ENCODE peak calls at places on chromosomes 1 and 21, in six cellular contexts. J is K562, L is GM12892, K is HepG2, Z is GM12878, B is H1. D is an unnamed sample.

GRCh38 chr1:66182551-66183178 is 351.3 kb upstream of the SGIP1 start:
- DNase-seq in B (no peak), Z (no peak), K (no peak), L (no peak), J (no peak), D (no peak)

GRCh38 chr1:214694769-214695168 is 91.8 kb downstream of the CENPF start:
- DNase-seq in J (no peak), Z (no peak), L (no peak), B (no peak), K (no peak), D (no peak)

GRCh38 chr1:38741341-38741740 is 118.2 kb downstream of the RRAGC start:
- DNase-seq in L (no peak), K (no peak), J (no peak), B (no peak), Z (no peak), D (no peak)

GRCh38 chr1:154240294-154240831 is 19.6 kb downstream of the UBAP2L start:
- DNase-seq in L (no peak), B (no peak), J (no peak), K (no peak), Z (no peak), D (no peak)

GRCh38 chr21:45408271-45408791 is 3.4 kb downstream of the COL18A1 start:
- DNase-seq in B (no peak), L (no peak), Z (no peak), J (no peak), K (no peak), D (no peak)

GRCh38 chr1:67211589-67212563 is 45.6 kb downstream of the IL23R start:
- DNase-seq in B (no peak), Z (no peak), K (peak), J (no peak), L (no peak), D (no peak)

GRCh38 chr1:1393428-1393827 is 5.7 kb downstream of the CCNL2 start:
- DNase-seq in J (peak), L (no peak), Z (no peak), K (no peak), B (no peak), D (no peak)

GRCh38 chr1:227058321-227058751 is 118.2 kb downstream of the COQ8A start:
- DNase-seq in L (no peak), Z (no peak), B (no peak), K (no peak), J (no peak), D (no peak)

GRCh38 chr1:47764461-47765046 is 232.6 kb downstream of the TRABD2B start:
- DNase-seq in L (no peak), K (no peak), Z (no peak), B (no peak), J (no peak), D (no peak)

GRCh38 chr1:201267481-201268229 is 15.7 kb upstream of the PKP1 start:
- DNase-seq in K (no peak), B (no peak), J (no peak), L (no peak), Z (no peak), D (no peak)

GRCh38 chr1:202045699-202046098 is 35.3 kb downstream of the ELF3 start:
- DNase-seq in L (no peak), J (no peak), Z (no peak), K (no peak), B (no peak), D (no peak)

GRCh38 chr1:60908159-60908558 is 174.2 kb upstream of the NFIA start:
- DNase-seq in L (no peak), B (no peak), Z (no peak), J (no peak), K (no peak), D (no peak)

GRCh38 chr1:234638832-234639799 is 29.1 kb upstream of the IRF2BP2 start:
- DNase-seq in Z (no peak), J (no peak), B (no peak), K (peak), L (no peak), D (no peak)

GRCh38 chr1:12343823-12344487 is 114.1 kb downstream of the VPS13D start:
- DNase-seq in Z (peak), J (no peak), K (no peak), B (no peak), L (no peak), D (no peak)

GRCh38 chr1:18530567-18531502 is 50.1 kb downstream of the KLHDC7A start:
- DNase-seq in Z (no peak), J (peak), L (no peak), K (peak), B (peak), D (no peak)

GRCh38 chr21:44618504-44618903 is 6.6 kb downstream of the KRTAP10-8 start:
- DNase-seq in Z (no peak), J (no peak), K (peak), B (peak), L (no peak), D (no peak)

GRCh38 chr1:90000934-90001676 is 6.2 kb downstream of the ZNF326 start:
- DNase-seq in J (peak), Z (no peak), L (no peak), K (no peak), B (no peak), D (no peak)

GRCh38 chr1:94379615-94380014 is 38.6 kb upstream of the ABCD3 start:
- DNase-seq in B (no peak), Z (no peak), L (no peak), K (peak), J (no peak), D (no peak)

GRCh38 chr1:46757256-46757955 is 38.5 kb upstream of the EFCAB14 start:
- DNase-seq in K (no peak), Z (no peak), B (peak), L (no peak), J (no peak), D (no peak)

GRCh38 chr21:34159617-34159883 is 86.2 kb downstream of the MRPS6 start:
- DNase-seq in K (no peak), L (no peak), B (no peak), Z (no peak), J (no peak), D (no peak)

GRCh38 chr21:34154878-34155277 is 81.5 kb downstream of the MRPS6 start:
- DNase-seq in L (no peak), K (no peak), Z (no peak), J (no peak), B (no peak), D (no peak)

GRCh38 chr21:34157456-34158025 is 84.2 kb downstream of the MRPS6 start:
- DNase-seq in B (no peak), L (no peak), Z (no peak), J (no peak), K (no peak), D (no peak)

GRCh38 chr21:34156957-34157356 is 83.6 kb downstream of the MRPS6 start:
- DNase-seq in K (no peak), J (no peak), Z (no peak), L (no peak), B (no peak), D (no peak)

DNA sequence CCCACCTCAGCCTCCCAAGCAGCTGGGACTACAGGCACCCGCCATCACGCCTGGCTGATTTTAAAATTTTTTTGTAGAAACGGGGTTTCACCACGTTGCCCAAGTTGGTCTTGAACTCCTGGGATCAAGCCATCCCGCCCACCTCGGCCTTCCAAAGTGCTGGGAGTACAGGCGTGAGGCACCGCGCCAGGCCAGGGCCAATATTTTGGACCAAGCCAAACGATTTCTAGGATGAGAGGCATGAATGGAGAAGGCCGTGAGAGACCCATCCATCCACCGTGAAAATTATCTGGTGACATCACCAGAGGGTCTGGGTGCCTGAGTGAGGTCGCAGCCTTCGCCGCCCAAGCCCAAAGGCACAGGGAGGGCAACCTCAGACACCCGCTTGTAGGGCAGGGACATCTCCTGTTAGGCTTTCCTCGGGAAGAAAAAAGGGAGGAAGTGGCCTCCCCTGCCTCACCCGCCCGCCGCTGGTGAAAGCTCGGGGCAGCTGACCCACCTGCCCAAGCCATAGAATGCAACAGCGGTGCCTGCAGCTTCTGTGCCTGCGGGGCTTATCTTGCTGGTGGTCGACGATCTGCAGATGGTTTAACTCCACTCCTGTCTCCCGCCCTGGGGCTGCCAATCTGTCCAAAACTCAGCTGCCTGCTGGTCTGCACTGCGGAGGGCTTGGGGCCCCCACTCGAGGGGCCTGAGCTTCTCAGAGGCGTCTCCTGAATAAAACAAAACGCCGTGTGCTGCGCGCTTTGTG is 85.7 kb downstream of the MRPS6 start:
- DNase-seq in J (no peak), L (no peak), Z (no peak), K (no peak), B (no peak), D (no peak)
- TF ChIP-seq TAF1 in J (no peak), L (no peak), Z (no peak), K (no peak), B (no peak), D (no peak)

GRCh38 chr1:236067854-236068454 is 3.1 kb upstream of the NID1 start:
- DNase-seq in B (no peak), Z (no peak), K (no peak), L (no peak), J (no peak), D (no peak)
- TF ChIP-seq POLR2A in B (no peak), Z (no peak), K (no peak), L (no peak), J (no peak), D (no peak)

DNA sequence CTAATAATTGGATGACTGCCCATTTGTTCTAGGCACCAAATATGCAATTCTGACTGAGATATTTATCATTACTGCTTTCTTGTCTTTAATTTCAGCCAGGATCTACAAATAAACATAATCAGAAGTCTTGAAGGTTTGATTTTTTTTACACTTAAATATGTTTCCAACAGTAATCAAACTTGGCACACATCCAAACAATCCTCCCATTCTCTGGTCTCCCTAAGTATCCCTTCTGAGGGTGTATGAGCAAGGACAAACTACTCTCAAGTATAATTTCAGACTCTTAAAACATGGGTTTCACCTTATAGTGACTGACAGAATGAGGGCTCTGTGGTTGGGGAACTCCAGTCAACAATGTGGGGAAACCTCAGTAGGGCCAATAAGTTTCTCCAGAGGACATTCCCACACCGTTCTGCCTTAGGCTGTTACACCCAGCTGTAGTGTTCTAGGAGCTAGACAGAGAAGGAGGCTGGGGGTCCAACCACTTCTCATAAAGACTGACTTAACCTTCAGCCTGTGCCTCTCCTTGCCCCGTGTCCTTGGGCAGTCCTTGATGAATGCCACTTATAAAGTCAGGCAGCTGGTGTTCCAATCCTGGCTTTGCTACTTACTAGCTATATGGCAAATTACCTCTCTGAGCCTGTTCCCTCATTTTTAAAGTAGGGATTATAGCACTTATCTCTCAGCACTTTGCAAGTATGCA is 1.5 kb upstream of the PALMD start:
- DNase-seq in Z (peak), J (peak), L (no peak), K (no peak), B (no peak), D (no peak)
- TF ChIP-seq TAF1 in Z (no peak), J (no peak), L (no peak), K (no peak), B (no peak), D (no peak)

GRCh38 chr1:247078315-247079140 is at the start of gene ZNF670:
- DNase-seq in Z (peak), K (peak), L (peak), B (peak), J (peak), D (peak)
- TF ChIP-seq POLR2A in Z (peak), K (peak), L (peak), B (peak), J (peak), D (peak)

GRCh38 chr1:213244664-213245091 is 193.6 kb downstream of the RPS6KC1 start:
- DNase-seq in J (peak), K (peak), L (no peak), B (no peak), Z (no peak), D (peak)
- TF ChIP-seq TAF1 in J (no peak), K (no peak), L (no peak), B (no peak), Z (no peak), D (no peak)

GRCh38 chr1:151458936-151459330 is 361 bp downstream of the POGZ start:
- DNase-seq in J (peak), L (no peak), K (peak), Z (no peak), B (peak), D (peak)

GRCh38 chr1:151459331-151460046 is at the start of gene POGZ:
- DNase-seq in K (peak), Z (peak), B (peak), L (peak), J (peak), D (peak)

GRCh38 chr1:151455231-151455630 is 4.1 kb downstream of the POGZ start:
- DNase-seq in Z (no peak), B (no peak), K (no peak), J (no peak), L (no peak), D (no peak)

GRCh38 chr1:151455966-151456365 is 3.3 kb downstream of the POGZ start:
- DNase-seq in Z (no peak), K (no peak), J (no peak), L (no peak), B (no peak), D (no peak)

DNA sequence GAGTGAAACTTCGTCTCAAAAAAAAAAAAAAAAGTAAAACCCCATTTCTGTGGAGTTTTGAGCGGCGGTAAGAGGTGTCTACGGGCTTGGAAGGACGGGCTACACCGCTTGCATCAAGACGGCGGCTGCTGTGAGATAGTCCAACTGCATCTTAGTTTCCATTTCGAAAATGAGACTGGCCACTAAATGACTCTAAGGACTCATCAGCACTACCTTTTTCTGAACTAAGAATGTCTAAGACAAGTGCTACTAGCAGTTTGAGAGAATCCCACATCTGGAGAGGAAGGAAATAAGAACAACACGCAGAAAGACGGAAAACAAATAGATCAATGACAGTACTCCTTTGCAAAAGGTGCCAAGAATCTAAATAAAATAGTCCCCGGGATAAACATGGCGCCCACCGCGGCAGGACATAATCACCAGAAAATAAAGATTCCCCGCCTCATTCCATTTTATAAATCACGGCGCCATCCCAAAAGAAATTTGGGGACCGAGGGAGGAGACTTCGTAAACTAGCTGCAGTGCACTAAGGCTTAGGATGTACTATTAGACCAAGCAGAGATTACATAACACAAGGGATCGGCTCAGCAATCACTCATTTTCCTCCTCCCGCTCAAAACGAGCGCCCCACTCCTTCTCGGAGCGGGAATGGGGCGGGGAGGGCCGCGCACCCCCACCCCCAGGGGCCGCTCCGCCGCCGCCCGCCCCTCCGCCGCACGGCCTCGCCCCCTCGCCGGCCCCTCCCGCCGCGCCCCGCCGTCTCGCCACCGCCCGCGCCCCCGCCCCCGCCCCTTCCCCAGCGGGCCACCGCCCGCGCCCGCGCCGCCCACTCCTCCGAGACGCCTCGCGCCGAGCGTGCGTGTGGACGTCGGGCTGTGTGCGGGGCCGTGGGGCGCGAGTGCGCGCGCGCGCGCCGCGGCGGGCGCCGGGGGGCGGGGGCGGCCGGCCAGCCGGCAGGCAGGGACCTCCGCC is 1.1 kb downstream of the POGZ start:
- DNase-seq in K (peak), B (peak), L (peak), Z (peak), J (peak), D (peak)
- TF ChIP-seq POLR2A in K (peak), B (no peak), L (no peak), Z (peak), J (peak), D (no peak)

GRCh38 chr1:210487021-210487420 is 158.3 kb downstream of the HHAT start:
- DNase-seq in L (no peak), B (no peak), Z (no peak), K (no peak), J (no peak), D (no peak)

GRCh38 chr1:210483821-210484220 is 155.1 kb downstream of the HHAT start:
- DNase-seq in K (no peak), J (no peak), L (no peak), Z (no peak), B (no peak), D (no peak)

DNA sequence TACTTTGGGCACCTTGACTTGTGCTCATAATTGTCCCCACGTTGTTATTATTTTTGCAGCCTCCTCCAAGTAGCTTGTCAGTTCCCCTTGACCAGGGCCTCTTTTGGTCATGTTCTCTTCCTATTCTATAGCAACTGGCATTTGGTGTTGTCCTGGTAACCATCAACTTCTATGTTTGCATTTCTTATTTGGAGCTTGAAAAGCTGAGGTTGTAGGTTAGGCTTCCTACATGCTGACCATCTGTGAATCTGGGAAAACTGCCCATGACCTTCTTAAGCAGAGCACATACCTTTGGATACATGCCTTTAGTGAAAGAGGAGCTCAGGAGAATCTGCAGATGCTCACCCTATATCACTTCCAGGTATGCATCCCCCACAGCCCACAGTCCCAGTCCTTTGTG is 160.8 kb downstream of the HHAT start:
- DNase-seq in B (no peak), Z (no peak), J (no peak), L (no peak), K (no peak), D (no peak)
- TF ChIP-seq TAF1 in B (no peak), Z (no peak), J (no peak), L (no peak), K (no peak), D (no peak)

GRCh38 chr1:17436380-17437174 is 2.9 kb downstream of the RCC2 start:
- DNase-seq in J (no peak), Z (no peak), L (no peak), B (no peak), K (no peak), D (no peak)

GRCh38 chr1:17438977-17439249 is 564 bp downstream of the RCC2 start:
- DNase-seq in L (no peak), K (no peak), J (no peak), Z (no peak), B (no peak), D (no peak)

GRCh38 chr1:17437260-17438175 is 2.0 kb downstream of the RCC2 start:
- DNase-seq in K (no peak), Z (no peak), L (peak), J (peak), B (peak), D (peak)

GRCh38 chr1:17439250-17440073 is at the start of gene RCC2:
- DNase-seq in Z (no peak), J (peak), B (peak), K (peak), L (peak), D (peak)

GRCh38 chr1:17438176-17438976 is 1.1 kb downstream of the RCC2 start:
- DNase-seq in K (peak), B (peak), Z (no peak), J (peak), L (peak), D (no peak)
- TF ChIP-seq POLR2A in K (peak), B (peak), Z (peak), J (peak), L (peak), D (no peak)

GRCh38 chr1:160740133-160740688 is 1.2 kb downstream of the SLAMF7 start:
- DNase-seq in B (no peak), L (no peak), J (no peak), K (no peak), Z (no peak), D (no peak)
- TF ChIP-seq TAF1 in B (no peak), L (no peak), J (no peak), K (no peak), Z (no peak), D (no peak)

DNA sequence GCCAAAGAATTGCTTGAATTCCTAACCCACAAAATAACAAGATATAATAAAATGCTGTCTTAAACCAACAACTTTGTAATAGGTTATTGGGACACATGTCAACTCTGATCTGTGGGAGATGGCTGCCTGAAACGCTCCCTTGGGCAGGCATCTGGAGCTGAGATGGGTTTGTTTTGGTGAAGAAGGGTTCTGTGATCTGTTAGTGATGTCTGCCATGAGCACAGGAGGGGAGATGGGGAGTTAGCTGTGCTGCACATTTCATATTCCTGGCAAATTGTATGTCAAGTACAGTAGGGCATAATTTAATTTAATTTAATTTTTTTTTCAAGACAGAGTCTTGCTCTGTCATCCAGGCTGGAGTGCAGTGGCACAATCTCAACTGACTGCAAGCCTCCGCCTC is 34.2 kb upstream of the IFNLR1 start:
- DNase-seq in Z (no peak), J (no peak), L (no peak), K (no peak), B (no peak), D (no peak)
- TF ChIP-seq POLR2A in Z (no peak), J (no peak), L (no peak), K (no peak), B (no peak), D (no peak)